ENCODE peak calls at places on chromosomes 13 and 19, in eight cellular contexts. One of them, this sample, is unnamed.

GRCh38 chr19:14093117-14093784 is 2.7 kb upstream of the SAMD1 start:
- DNase-seq in pancreas: no peak
- DNase-seq in type B pancreatic cell: no peak
- DNase-seq in omental fat pad: no peak
- DNase-seq in heart right ventricle: no peak
- DNase-seq in retinal pigment epithelial cell: no peak
- DNase-seq in B cell: no peak
- DNase-seq in cardiac fibroblast: no peak
- DNase-seq in this sample: no peak

GRCh38 chr19:7515471-7516226 is at the start of gene ZNF358:
- DNase-seq in B cell: peak; percentile 73
- DNase-seq in cardiac fibroblast: peak; percentile 60
- DNase-seq in type B pancreatic cell: peak; percentile 86
- DNase-seq in omental fat pad: no peak
- DNase-seq in retinal pigment epithelial cell: no peak
- DNase-seq in heart right ventricle: peak; percentile 87
- DNase-seq in pancreas: peak; percentile 85
- DNase-seq in this sample: no peak

GRCh38 chr13:35855531-35856019 is 275.6 kb downstream of the DCLK1 start:
- DNase-seq in type B pancreatic cell: no peak
- DNase-seq in heart right ventricle: no peak
- DNase-seq in pancreas: no peak
- DNase-seq in omental fat pad: no peak
- DNase-seq in B cell: no peak
- DNase-seq in retinal pigment epithelial cell: peak; percentile 13
- DNase-seq in cardiac fibroblast: peak; percentile 26
- DNase-seq in this sample: no peak

GRCh38 chr13:108963846-108964600 is 334.6 kb downstream of the MYO16 start:
- DNase-seq in pancreas: no peak
- DNase-seq in retinal pigment epithelial cell: no peak
- DNase-seq in omental fat pad: no peak
- DNase-seq in B cell: no peak
- DNase-seq in heart right ventricle: no peak
- DNase-seq in type B pancreatic cell: no peak
- DNase-seq in cardiac fibroblast: peak; percentile 73
- DNase-seq in this sample: no peak

GRCh38 chr13:98782654-98783053 is 30.2 kb upstream of the SLC15A1 start:
- DNase-seq in type B pancreatic cell: no peak
- DNase-seq in omental fat pad: no peak
- DNase-seq in pancreas: no peak
- DNase-seq in cardiac fibroblast: peak; percentile 44
- DNase-seq in retinal pigment epithelial cell: no peak
- DNase-seq in heart right ventricle: no peak
- DNase-seq in B cell: no peak
- DNase-seq in this sample: no peak

GRCh38 chr13:32622827-32623226 is 36.6 kb downstream of the PDS5B start:
- DNase-seq in B cell: no peak
- DNase-seq in heart right ventricle: no peak
- DNase-seq in retinal pigment epithelial cell: no peak
- DNase-seq in omental fat pad: no peak
- DNase-seq in pancreas: no peak
- DNase-seq in cardiac fibroblast: no peak
- DNase-seq in type B pancreatic cell: no peak
- DNase-seq in this sample: no peak

GRCh38 chr13:93915269-93915809 is 564.1 kb downstream of the DCT start:
- DNase-seq in cardiac fibroblast: peak; percentile 50
- DNase-seq in heart right ventricle: no peak
- DNase-seq in type B pancreatic cell: no peak
- DNase-seq in retinal pigment epithelial cell: no peak
- DNase-seq in B cell: no peak
- DNase-seq in omental fat pad: no peak
- DNase-seq in pancreas: no peak
- DNase-seq in this sample: no peak

GRCh38 chr19:32351807-32352630 is 6.6 kb downstream of the ZNF507 start:
- DNase-seq in omental fat pad: no peak
- DNase-seq in retinal pigment epithelial cell: no peak
- DNase-seq in B cell: no peak
- DNase-seq in cardiac fibroblast: peak; percentile 63
- DNase-seq in heart right ventricle: no peak
- DNase-seq in pancreas: no peak
- DNase-seq in type B pancreatic cell: no peak
- DNase-seq in this sample: no peak

GRCh38 chr19:55694241-55694655 is 19.2 kb downstream of the EPN1 start:
- DNase-seq in B cell: no peak
- DNase-seq in cardiac fibroblast: no peak
- DNase-seq in pancreas: no peak
- DNase-seq in omental fat pad: no peak
- DNase-seq in type B pancreatic cell: no peak
- DNase-seq in retinal pigment epithelial cell: no peak
- DNase-seq in heart right ventricle: no peak
- DNase-seq in this sample: no peak

GRCh38 chr13:112968910-112969691 is at the start of gene MCF2L:
- DNase-seq in pancreas: peak; percentile 84
- DNase-seq in retinal pigment epithelial cell: peak; percentile 5
- DNase-seq in cardiac fibroblast: peak; percentile 42
- DNase-seq in heart right ventricle: peak; percentile 50
- DNase-seq in omental fat pad: no peak
- DNase-seq in type B pancreatic cell: no peak
- DNase-seq in B cell: peak; percentile 68
- DNase-seq in this sample: peak; percentile 58

GRCh38 chr13:37342205-37342604 is 236.7 kb upstream of the CSNK1A1L start:
- DNase-seq in cardiac fibroblast: no peak
- DNase-seq in heart right ventricle: no peak
- DNase-seq in type B pancreatic cell: no peak
- DNase-seq in pancreas: no peak
- DNase-seq in B cell: no peak
- DNase-seq in retinal pigment epithelial cell: no peak
- DNase-seq in omental fat pad: no peak
- DNase-seq in this sample: no peak

GRCh38 chr19:35555301-35556005 is 8.0 kb downstream of the ATP4A start:
- DNase-seq in B cell: no peak
- DNase-seq in pancreas: no peak
- DNase-seq in cardiac fibroblast: peak; percentile 39
- DNase-seq in type B pancreatic cell: no peak
- DNase-seq in omental fat pad: no peak
- DNase-seq in heart right ventricle: no peak
- DNase-seq in retinal pigment epithelial cell: no peak
- DNase-seq in this sample: no peak

GRCh38 chr13:30042272-30042671 is 191.9 kb upstream of the UBL3 start:
- DNase-seq in omental fat pad: no peak
- DNase-seq in cardiac fibroblast: no peak
- DNase-seq in type B pancreatic cell: no peak
- DNase-seq in retinal pigment epithelial cell: no peak
- DNase-seq in pancreas: no peak
- DNase-seq in heart right ventricle: no peak
- DNase-seq in B cell: no peak
- DNase-seq in this sample: no peak

GRCh38 chr19:42028304-42029216 is 34.5 kb upstream of the ATP1A3 start:
- DNase-seq in retinal pigment epithelial cell: no peak
- DNase-seq in B cell: no peak
- DNase-seq in omental fat pad: no peak
- DNase-seq in heart right ventricle: no peak
- DNase-seq in cardiac fibroblast: no peak
- DNase-seq in type B pancreatic cell: no peak
- DNase-seq in pancreas: no peak
- DNase-seq in this sample: no peak

GRCh38 chr13:44305845-44306244 is 67.8 kb upstream of the SERP2 start:
- DNase-seq in pancreas: no peak
- DNase-seq in retinal pigment epithelial cell: no peak
- DNase-seq in B cell: no peak
- DNase-seq in cardiac fibroblast: peak; percentile 32
- DNase-seq in heart right ventricle: no peak
- DNase-seq in type B pancreatic cell: no peak
- DNase-seq in omental fat pad: no peak
- DNase-seq in this sample: no peak

GRCh38 chr13:44304433-44304725 is 69.2 kb upstream of the SERP2 start:
- DNase-seq in retinal pigment epithelial cell: no peak
- DNase-seq in heart right ventricle: no peak
- DNase-seq in omental fat pad: no peak
- DNase-seq in cardiac fibroblast: no peak
- DNase-seq in type B pancreatic cell: no peak
- DNase-seq in B cell: no peak
- DNase-seq in pancreas: no peak
- DNase-seq in this sample: no peak

GRCh38 chr13:44303681-44304432 is 69.8 kb upstream of the SERP2 start:
- DNase-seq in heart right ventricle: peak; percentile 78
- DNase-seq in type B pancreatic cell: no peak
- DNase-seq in omental fat pad: no peak
- DNase-seq in pancreas: no peak
- DNase-seq in cardiac fibroblast: no peak
- DNase-seq in retinal pigment epithelial cell: no peak
- DNase-seq in B cell: no peak
- DNase-seq in this sample: no peak

GRCh38 chr13:44306401-44307192 is 67.0 kb upstream of the SERP2 start:
- DNase-seq in omental fat pad: no peak
- DNase-seq in type B pancreatic cell: no peak
- DNase-seq in cardiac fibroblast: peak; percentile 99
- DNase-seq in heart right ventricle: peak; percentile 49
- DNase-seq in pancreas: no peak
- DNase-seq in B cell: no peak
- DNase-seq in retinal pigment epithelial cell: peak; percentile 92
- DNase-seq in this sample: no peak

DNA sequence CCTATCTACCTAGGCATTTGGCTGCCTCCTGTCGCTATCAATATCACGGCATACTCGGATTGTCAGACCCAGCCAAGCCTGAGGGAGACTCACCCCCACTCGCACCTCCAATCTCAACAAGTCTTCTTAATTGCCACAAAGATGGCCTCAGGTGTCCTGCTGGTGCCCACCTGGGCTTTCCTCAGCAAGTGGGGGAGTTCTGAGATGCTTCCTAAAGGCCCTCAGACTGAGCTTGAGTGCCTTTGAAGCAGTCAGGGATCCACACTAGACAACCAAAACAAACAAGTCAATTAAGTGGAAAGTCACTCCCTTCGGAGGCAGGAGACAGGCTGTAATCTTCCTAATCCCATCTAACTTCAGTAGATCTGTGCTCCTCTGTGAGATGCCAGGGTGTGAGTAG is 68.4 kb upstream of the SERP2 start:
- DNase-seq in pancreas: no peak
- DNase-seq in B cell: no peak
- DNase-seq in omental fat pad: no peak
- DNase-seq in retinal pigment epithelial cell: no peak
- DNase-seq in cardiac fibroblast: no peak
- DNase-seq in heart right ventricle: no peak
- DNase-seq in type B pancreatic cell: no peak
- DNase-seq in this sample: no peak
- TF ChIP-seq CTCF in pancreas: no peak
- TF ChIP-seq CTCF in B cell: no peak
- TF ChIP-seq CTCF in omental fat pad: no peak
- TF ChIP-seq CTCF in retinal pigment epithelial cell: no peak
- TF ChIP-seq CTCF in cardiac fibroblast: no peak
- TF ChIP-seq CTCF in heart right ventricle: no peak
- TF ChIP-seq CTCF in type B pancreatic cell: no peak
- TF ChIP-seq CTCF in this sample: no peak

DNA sequence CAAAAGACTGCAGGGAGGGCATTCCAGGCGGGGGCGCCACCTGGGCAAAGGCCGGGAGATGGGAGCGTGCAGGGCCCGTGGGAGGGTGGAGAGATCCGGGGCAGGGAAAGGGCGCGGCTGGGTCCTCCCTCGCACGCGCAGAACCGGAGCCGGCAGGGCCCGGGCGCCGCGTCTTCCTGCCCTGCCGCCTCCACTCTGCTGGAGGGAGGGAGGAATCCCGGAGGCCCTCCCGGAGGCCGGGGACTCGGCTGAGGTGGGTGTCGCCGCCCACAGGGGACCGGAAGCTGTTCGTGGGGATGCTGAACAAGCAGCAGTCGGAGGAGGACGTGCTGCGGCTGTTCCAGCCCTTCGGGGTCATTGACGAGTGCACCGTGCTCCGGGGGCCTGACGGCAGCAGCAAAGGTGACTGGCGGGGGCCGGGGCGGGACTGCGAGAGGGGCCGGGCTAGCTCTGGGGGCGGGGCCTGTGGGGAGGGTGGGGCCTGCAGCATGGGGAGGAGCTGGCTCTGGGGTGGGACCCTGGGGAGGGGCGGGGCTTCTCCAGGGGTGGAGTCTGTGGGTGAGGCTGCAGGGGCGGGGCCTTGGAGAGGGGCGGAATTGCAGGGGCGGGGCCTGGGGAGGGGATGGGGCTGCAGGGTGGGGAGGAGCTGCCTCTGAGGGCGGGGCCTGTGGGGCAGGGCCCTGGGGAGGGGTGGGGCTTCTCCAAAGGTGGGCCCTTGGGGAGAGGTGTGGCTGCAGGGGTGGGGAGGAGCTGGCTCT is 51.3 kb downstream of the CELF5 start:
- DNase-seq in cardiac fibroblast: peak; percentile 81
- DNase-seq in type B pancreatic cell: peak; percentile 81
- DNase-seq in pancreas: peak; percentile 89
- DNase-seq in heart right ventricle: peak; percentile 68
- DNase-seq in retinal pigment epithelial cell: peak; percentile 31
- DNase-seq in omental fat pad: peak; percentile 44
- DNase-seq in B cell: peak; percentile 81
- DNase-seq in this sample: peak; percentile 92
- TF ChIP-seq CTCF in cardiac fibroblast: no peak
- TF ChIP-seq CTCF in type B pancreatic cell: peak; percentile 22
- TF ChIP-seq CTCF in pancreas: no peak
- TF ChIP-seq CTCF in heart right ventricle: peak; percentile 41
- TF ChIP-seq CTCF in retinal pigment epithelial cell: no peak
- TF ChIP-seq CTCF in omental fat pad: no peak
- TF ChIP-seq CTCF in B cell: peak; percentile 1
- TF ChIP-seq CTCF in this sample: peak; percentile 53

DNA sequence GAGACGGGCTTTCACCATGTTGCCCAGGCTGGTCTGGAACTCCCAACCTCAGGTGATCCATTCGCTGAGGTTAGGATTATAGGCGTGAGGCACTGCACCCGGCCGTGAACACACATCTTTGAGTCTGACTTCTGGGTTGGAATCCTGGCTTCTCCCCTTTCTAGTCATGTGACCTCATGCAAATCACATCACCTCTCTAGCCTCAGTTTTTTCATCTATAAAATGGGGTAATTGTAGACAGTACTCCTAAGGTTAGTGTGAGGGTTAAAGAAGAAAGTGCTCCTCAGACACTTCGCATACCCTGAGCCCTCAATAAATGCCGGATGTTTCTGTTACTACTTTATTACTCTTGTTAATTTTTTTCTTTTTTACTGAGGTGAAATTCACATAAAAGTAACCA is 55.4 kb downstream of the KCNC3 start:
- DNase-seq in type B pancreatic cell: no peak
- DNase-seq in B cell: no peak
- DNase-seq in cardiac fibroblast: no peak
- DNase-seq in pancreas: no peak
- DNase-seq in retinal pigment epithelial cell: no peak
- DNase-seq in omental fat pad: no peak
- DNase-seq in heart right ventricle: no peak
- DNase-seq in this sample: no peak
- TF ChIP-seq CTCF in type B pancreatic cell: no peak
- TF ChIP-seq CTCF in B cell: no peak
- TF ChIP-seq CTCF in cardiac fibroblast: no peak
- TF ChIP-seq CTCF in pancreas: no peak
- TF ChIP-seq CTCF in retinal pigment epithelial cell: no peak
- TF ChIP-seq CTCF in omental fat pad: no peak
- TF ChIP-seq CTCF in heart right ventricle: no peak
- TF ChIP-seq CTCF in this sample: no peak

GRCh38 chr13:65653548-65654078 is 1576.5 kb downstream of the PCDH9 start:
- DNase-seq in B cell: no peak
- DNase-seq in cardiac fibroblast: no peak
- DNase-seq in type B pancreatic cell: no peak
- DNase-seq in heart right ventricle: no peak
- DNase-seq in omental fat pad: no peak
- DNase-seq in pancreas: no peak
- DNase-seq in retinal pigment epithelial cell: no peak
- DNase-seq in this sample: no peak

GRCh38 chr13:65660696-65661095 is 1569.4 kb downstream of the PCDH9 start:
- DNase-seq in omental fat pad: no peak
- DNase-seq in cardiac fibroblast: no peak
- DNase-seq in pancreas: no peak
- DNase-seq in B cell: no peak
- DNase-seq in type B pancreatic cell: no peak
- DNase-seq in heart right ventricle: no peak
- DNase-seq in retinal pigment epithelial cell: no peak
- DNase-seq in this sample: no peak

GRCh38 chr13:65656740-65657329 is 1573.3 kb downstream of the PCDH9 start:
- DNase-seq in type B pancreatic cell: no peak
- DNase-seq in heart right ventricle: no peak
- DNase-seq in pancreas: no peak
- DNase-seq in retinal pigment epithelial cell: no peak
- DNase-seq in omental fat pad: no peak
- DNase-seq in B cell: no peak
- DNase-seq in cardiac fibroblast: peak; percentile 58
- DNase-seq in this sample: no peak
- TF ChIP-seq CTCF in type B pancreatic cell: peak; percentile 76
- TF ChIP-seq CTCF in heart right ventricle: peak; percentile 43
- TF ChIP-seq CTCF in pancreas: no peak
- TF ChIP-seq CTCF in retinal pigment epithelial cell: peak; percentile 53
- TF ChIP-seq CTCF in omental fat pad: no peak
- TF ChIP-seq CTCF in B cell: no peak
- TF ChIP-seq CTCF in cardiac fibroblast: peak; percentile 63
- TF ChIP-seq CTCF in this sample: no peak